ENCODE peak calls at places on chromosomes 13 and 19, in four cellular contexts. O is GM12865, I is thoracic aorta, X is upper lobe of right lung. R is an unnamed sample.

GRCh38 chr13:34344761-34345600 is 527.0 kb downstream of the RFC3 start:
- DNase-seq in O (no peak), I (no peak), X (no peak), R (no peak)

GRCh38 chr13:113083402-113084061 is 22.1 kb upstream of the F7 start:
- DNase-seq in I (no peak), X (peak; percentile 89), O (no peak), R (no peak)

GRCh38 chr13:87356314-87356713 is 314.9 kb upstream of the SLITRK5 start:
- DNase-seq in I (no peak), X (peak; percentile 67), O (peak; percentile 0), R (no peak)

GRCh38 chr19:4830768-4831265 is 695 bp downstream of the TICAM1 start:
- DNase-seq in I (no peak), O (no peak), X (no peak), R (no peak)

GRCh38 chr19:47376589-47377144 is 27.6 kb downstream of the DHX34 start:
- DNase-seq in I (no peak), O (no peak), X (no peak), R (no peak)

GRCh38 chr13:109272595-109273325 is 513.6 kb downstream of the IRS2 start:
- DNase-seq in O (no peak), X (no peak), I (no peak), R (no peak)

GRCh38 chr19:604355-604754 is 14.7 kb downstream of the HCN2 start:
- DNase-seq in X (no peak), I (no peak), O (peak; percentile 65), R (peak; percentile 78)

GRCh38 chr19:31348416-31349159 is 648 bp downstream of the TSHZ3 start:
- DNase-seq in I (no peak), X (no peak), O (no peak), R (no peak)

GRCh38 chr13:99357149-99357596 is 50.0 kb upstream of the GPR183 start:
- DNase-seq in O (peak; percentile 75), I (no peak), X (no peak), R (peak; percentile 32)

GRCh38 chr19:33303791-33304759 is 1.7 kb upstream of the CEBPA start:
- DNase-seq in O (no peak), X (peak; percentile 79), I (no peak), R (no peak)

GRCh38 chr19:33301011-33301899 is 1.1 kb downstream of the CEBPA start:
- DNase-seq in X (no peak), O (no peak), I (no peak), R (no peak)

GRCh38 chr19:33301900-33302174 is 497 bp downstream of the CEBPA start:
- DNase-seq in O (no peak), X (no peak), I (no peak), R (no peak)

GRCh38 chr19:33302974-33303790 is 848 bp upstream of the CEBPA start:
- DNase-seq in I (no peak), X (peak; percentile 86), O (no peak), R (peak; percentile 53)

DNA sequence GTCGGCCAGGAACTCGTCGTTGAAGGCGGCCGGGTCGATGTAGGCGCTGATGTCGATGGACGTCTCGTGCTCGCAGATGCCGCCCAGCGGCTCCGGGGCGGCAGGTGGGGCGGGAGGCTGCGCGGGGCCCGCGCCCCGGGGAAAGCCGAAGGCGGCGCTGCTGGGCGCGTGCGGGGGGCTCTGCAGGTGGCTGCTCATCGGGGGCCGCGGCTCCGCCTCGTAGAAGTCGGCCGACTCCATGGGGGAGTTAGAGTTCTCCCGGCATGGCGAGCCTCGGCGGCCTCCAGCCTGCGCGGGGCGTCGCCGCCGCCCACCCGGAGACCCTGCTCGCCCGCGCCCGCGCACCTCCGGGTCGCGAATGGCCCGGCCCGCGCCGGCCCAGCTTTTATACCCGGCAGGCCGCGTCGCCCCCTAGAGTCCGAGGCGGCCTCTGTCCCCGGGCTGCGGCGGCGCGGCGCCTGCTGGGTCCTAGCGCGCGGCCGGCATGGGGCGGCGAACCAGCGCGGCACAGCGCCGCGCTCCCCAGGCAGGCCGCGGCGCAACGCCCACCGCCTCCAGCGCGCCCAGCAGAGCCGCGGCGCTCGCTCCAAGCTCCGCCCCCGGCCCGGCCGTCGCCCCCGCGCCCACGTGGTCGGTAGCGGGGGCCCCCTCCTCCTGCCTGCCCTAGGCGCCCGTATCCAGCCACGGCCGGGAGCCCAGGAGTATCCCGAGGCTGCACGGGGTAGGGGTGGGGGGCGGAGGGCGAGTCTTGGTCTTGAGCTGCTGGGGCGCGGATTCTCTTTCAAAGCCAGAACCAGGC is at the start of gene CEBPA:
- DNase-seq in I (no peak), O (peak; percentile 81), X (peak; percentile 95), R (peak; percentile 88)
- TF ChIP-seq CTCF in I (no peak), O (peak; percentile 37), X (peak; percentile 35), R (peak; percentile 14)

GRCh38 chr19:52963229-52963760 is 614 bp upstream of the ZNF816 start:
- DNase-seq in O (no peak), X (no peak), I (no peak), R (no peak)
- TF ChIP-seq CTCF in O (no peak), X (no peak), I (no peak), R (no peak)

GRCh38 chr19:7382694-7383093 is 34.0 kb downstream of the ARHGEF18 start:
- DNase-seq in I (no peak), X (no peak), O (no peak), R (no peak)

GRCh38 chr19:7383284-7383683 is 34.5 kb downstream of the ARHGEF18 start:
- DNase-seq in I (no peak), X (no peak), O (no peak), R (no peak)

GRCh38 chr19:7385062-7385461 is 36.3 kb downstream of the ARHGEF18 start:
- DNase-seq in O (no peak), X (no peak), I (no peak), R (no peak)

GRCh38 chr19:7386769-7387168 is 38.0 kb downstream of the ARHGEF18 start:
- DNase-seq in X (no peak), I (no peak), O (no peak), R (no peak)

DNA sequence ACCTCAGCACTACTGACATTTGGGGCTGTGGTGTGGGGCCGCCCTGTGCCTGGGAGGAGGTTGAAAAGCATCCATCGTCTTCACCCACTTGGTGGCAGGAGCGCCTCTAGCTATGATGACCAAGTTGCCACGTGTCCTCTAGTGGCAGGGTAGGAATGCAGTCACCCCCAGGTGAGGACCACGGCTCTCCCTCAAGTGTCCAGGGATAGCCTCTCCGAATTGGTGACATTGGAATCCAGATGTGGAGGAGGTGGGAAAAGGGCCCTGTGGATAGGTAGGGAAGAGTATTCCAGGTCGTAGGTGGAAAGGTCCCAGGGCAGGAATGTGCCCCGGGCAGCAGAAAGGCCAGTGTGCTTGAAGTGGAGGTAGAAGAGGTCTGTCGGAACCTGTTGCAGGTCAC is 37.6 kb downstream of the ARHGEF18 start:
- DNase-seq in I (no peak), X (no peak), O (peak; percentile 49), R (no peak)
- TF ChIP-seq CTCF in I (no peak), X (no peak), O (peak; percentile 15), R (peak; percentile 33)

GRCh38 chr19:6801397-6802086 is 29.0 kb downstream of the VAV1 start:
- DNase-seq in O (peak; percentile 94), X (peak; percentile 90), I (no peak), R (peak; percentile 89)

GRCh38 chr19:6800991-6801396 is 28.5 kb downstream of the VAV1 start:
- DNase-seq in O (no peak), I (no peak), X (no peak), R (no peak)

GRCh38 chr19:6803036-6803404 is 30.5 kb downstream of the VAV1 start:
- DNase-seq in I (no peak), X (no peak), O (peak; percentile 79), R (no peak)

GRCh38 chr19:6806488-6806887 is 34.0 kb downstream of the VAV1 start:
- DNase-seq in O (no peak), X (no peak), I (no peak), R (no peak)

GRCh38 chr19:6802336-6803035 is 30.0 kb downstream of the VAV1 start:
- DNase-seq in I (no peak), X (peak; percentile 74), O (peak; percentile 92), R (peak; percentile 73)
- TF ChIP-seq CTCF in I (no peak), X (no peak), O (peak; percentile 11), R (peak; percentile 56)

GRCh38 chr19:10294368-10294697 is 4.6 kb downstream of the ICAM5 start:
- DNase-seq in O (no peak), I (no peak), X (no peak), R (no peak)

GRCh38 chr19:10295847-10296591 is 6.3 kb downstream of the ICAM5 start:
- DNase-seq in X (no peak), O (no peak), I (no peak), R (no peak)

GRCh38 chr19:10292789-10293636 is 3.3 kb downstream of the ICAM5 start:
- DNase-seq in O (no peak), X (no peak), I (no peak), R (no peak)

GRCh38 chr19:10293637-10294367 is 4.0 kb downstream of the ICAM5 start:
- DNase-seq in O (no peak), X (no peak), I (no peak), R (no peak)

DNA sequence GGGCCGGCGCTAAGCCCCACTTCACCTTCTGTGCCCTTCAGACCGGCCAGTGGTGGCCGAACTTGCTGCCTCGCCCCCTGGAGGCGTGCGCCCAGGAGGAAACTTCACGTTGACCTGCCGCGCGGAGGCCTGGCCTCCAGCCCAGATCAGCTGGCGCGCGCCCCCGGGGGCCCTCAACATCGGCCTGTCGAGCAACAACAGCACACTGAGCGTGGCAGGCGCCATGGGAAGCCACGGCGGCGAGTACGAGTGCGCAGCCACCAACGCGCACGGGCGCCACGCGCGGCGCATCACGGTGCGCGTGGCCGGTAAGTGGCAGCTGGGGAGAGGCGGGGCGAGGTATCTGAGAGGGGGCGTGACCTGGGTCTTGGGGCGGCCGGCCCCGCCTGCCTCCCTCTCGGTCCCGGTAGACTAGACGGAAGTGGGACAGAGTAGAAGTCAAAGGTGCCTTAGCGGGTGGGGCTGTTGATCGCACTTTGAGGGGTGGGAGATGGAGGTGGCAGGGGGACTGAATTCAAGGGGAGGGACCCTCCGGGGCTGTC is 5.6 kb downstream of the ICAM5 start:
- DNase-seq in O (peak; percentile 84), I (no peak), X (peak; percentile 89), R (peak; percentile 80)
- TF ChIP-seq CTCF in O (peak; percentile 8), I (no peak), X (peak; percentile 23), R (peak; percentile 35)

GRCh38 chr19:48445256-48445605 is 552 bp upstream of the GRWD1 start:
- DNase-seq in X (no peak), O (peak; percentile 67), I (no peak), R (no peak)

GRCh38 chr19:48444129-48444932 is 1.5 kb upstream of the GRWD1 start:
- DNase-seq in I (no peak), X (no peak), O (no peak), R (no peak)

GRCh38 chr19:48446579-48446978 is 796 bp downstream of the GRWD1 start:
- DNase-seq in O (no peak), I (no peak), X (no peak), R (no peak)

GRCh38 chr19:48444933-48445194 is 919 bp upstream of the GRWD1 start:
- DNase-seq in O (no peak), I (no peak), X (no peak), R (no peak)

GRCh38 chr19:48445606-48446481 is at the start of gene GRWD1:
- DNase-seq in X (peak; percentile 92), O (peak; percentile 98), I (peak; percentile 85), R (peak; percentile 91)
- TF ChIP-seq CTCF in X (no peak), O (no peak), I (no peak), R (no peak)

R was measured in GM06990.